ENCODE peak calls at places on chromosomes 1 and 21, in five cellular contexts. I, G, H, K and A are unnamed samples.

GRCh38 chr1:245874942-245875580 is 632.0 kb downstream of the SMYD3 start:
- DNase-seq in I (peak; percentile 92), G (no peak), H (no peak), K (no peak), A (no peak)

GRCh38 chr1:15212216-15212988 is 34.6 kb upstream of the FHAD1 start:
- DNase-seq in I (no peak), G (no peak), H (no peak), K (no peak), A (no peak)

GRCh38 chr21:33433425-33434114 is 30.4 kb downstream of the IFNGR2 start:
- DNase-seq in I (no peak), G (no peak), H (no peak), K (no peak), A (no peak)

GRCh38 chr1:194533641-194534040 is 1347.2 kb upstream of the B3GALT2 start:
- DNase-seq in I (no peak), G (peak; percentile 9), H (no peak), K (no peak), A (no peak)

GRCh38 chr1:226945106-226945857 is 5.2 kb downstream of the COQ8A start:
- DNase-seq in I (peak; percentile 30), G (no peak), H (no peak), K (peak; percentile 85), A (peak; percentile 41)

GRCh38 chr1:62784509-62785365 is 805 bp downstream of the ATG4C start:
- DNase-seq in I (peak; percentile 24), G (peak; percentile 10), H (no peak), K (no peak), A (no peak)

GRCh38 chr1:215600258-215600792 is 33.2 kb downstream of the KCTD3 start:
- DNase-seq in I (no peak), G (no peak), H (no peak), K (no peak), A (no peak)

GRCh38 chr1:2431095-2431494 is 18.7 kb upstream of the PEX10 start:
- DNase-seq in I (no peak), G (no peak), H (no peak), K (no peak), A (no peak)

GRCh38 chr1:42319128-42319851 is 15.7 kb downstream of the FOXJ3 start:
- DNase-seq in I (no peak), G (no peak), H (no peak), K (no peak), A (no peak)

GRCh38 chr21:34126269-34126668 is 52.9 kb downstream of the MRPS6 start:
- DNase-seq in I (no peak), G (no peak), H (no peak), K (no peak), A (peak; percentile 41)

GRCh38 chr1:13661539-13661938 is 38.4 kb upstream of the PRDM2 start:
- DNase-seq in I (no peak), G (no peak), H (no peak), K (no peak), A (no peak)

GRCh38 chr1:231395051-231395995 is 26.8 kb downstream of the EGLN1 start:
- DNase-seq in I (no peak), G (peak; percentile 91), H (no peak), K (peak; percentile 74), A (no peak)

GRCh38 chr1:12454406-12455391 is 163.3 kb downstream of the DHRS3 start:
- DNase-seq in I (peak; percentile 57), G (peak; percentile 24), H (no peak), K (no peak), A (no peak)

GRCh38 chr1:39258146-39258924 is 53.8 kb downstream of the MACF1 start:
- DNase-seq in I (peak; percentile 78), G (peak; percentile 64), H (no peak), K (peak; percentile 65), A (peak; percentile 89)

GRCh38 chr1:2413495-2414296 is 1.3 kb upstream of the PEX10 start:
- DNase-seq in I (peak; percentile 62), G (peak; percentile 42), H (no peak), K (peak; percentile 66), A (peak; percentile 38)

GRCh38 chr1:227136210-227136609 is 182.1 kb downstream of the CDC42BPA start:
- DNase-seq in I (no peak), G (no peak), H (no peak), K (no peak), A (no peak)

GRCh38 chr1:207336559-207337467 is 15.3 kb downstream of the CD55 start:
- DNase-seq in I (no peak), G (peak; percentile 77), H (peak; percentile 91), K (peak; percentile 58), A (no peak)

GRCh38 chr1:119373465-119373864 is 4.9 kb downstream of the HAO2 start:
- DNase-seq in I (no peak), G (peak; percentile 24), H (no peak), K (no peak), A (no peak)

GRCh38 chr21:29673096-29673610 is 266.6 kb downstream of the GRIK1 start:
- DNase-seq in I (no peak), G (no peak), H (no peak), K (no peak), A (no peak)

GRCh38 chr1:41537257-41537656 is 52.8 kb upstream of the EDN2 start:
- DNase-seq in I (no peak), G (no peak), H (no peak), K (no peak), A (no peak)

GRCh38 chr1:59596432-59596831 is 218.3 kb upstream of the HOOK1 start:
- DNase-seq in I (no peak), G (peak; percentile 16), H (no peak), K (no peak), A (no peak)

GRCh38 chr1:8986814-8987190 is 39.4 kb downstream of the SLC2A7 start:
- DNase-seq in I (no peak), G (no peak), H (no peak), K (no peak), A (no peak)

GRCh38 chr1:53949023-53949611 is 3.0 kb downstream of the LRRC42 start:
- DNase-seq in I (peak; percentile 74), G (peak; percentile 47), H (no peak), K (peak; percentile 65), A (peak; percentile 86)

DNA sequence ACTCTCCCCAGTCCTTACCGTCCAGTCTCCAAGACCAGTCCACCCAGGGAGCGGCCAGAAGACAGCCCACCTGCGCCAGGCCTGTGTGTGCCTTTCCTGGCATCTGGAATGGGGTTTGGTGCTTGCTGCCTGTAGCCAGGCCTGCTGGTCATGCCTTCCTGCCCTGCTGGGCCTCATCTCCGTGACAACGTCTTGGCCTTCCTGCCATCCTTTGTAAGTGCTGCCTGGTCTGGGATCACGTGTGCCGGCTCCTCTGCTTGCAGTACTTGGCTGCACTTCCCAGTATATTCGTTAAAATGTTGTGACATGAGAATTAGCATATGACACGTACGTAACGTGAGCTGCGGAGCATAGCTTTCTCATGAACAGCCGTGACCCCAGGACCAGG is 145.3 kb upstream of the COL6A1 start:
- DNase-seq in I (no peak), G (no peak), H (no peak), K (no peak), A (no peak)
- TF ChIP-seq JUNB in I (no peak), G (no peak), H (no peak), K (no peak), A (no peak)

GRCh38 chr1:21517161-21517589 is 8.0 kb downstream of the ALPL start:
- DNase-seq in I (no peak), G (no peak), H (no peak), K (peak; percentile 64), A (no peak)
- TF ChIP-seq JUNB in I (no peak), G (no peak), H (no peak), K (no peak), A (no peak)

DNA sequence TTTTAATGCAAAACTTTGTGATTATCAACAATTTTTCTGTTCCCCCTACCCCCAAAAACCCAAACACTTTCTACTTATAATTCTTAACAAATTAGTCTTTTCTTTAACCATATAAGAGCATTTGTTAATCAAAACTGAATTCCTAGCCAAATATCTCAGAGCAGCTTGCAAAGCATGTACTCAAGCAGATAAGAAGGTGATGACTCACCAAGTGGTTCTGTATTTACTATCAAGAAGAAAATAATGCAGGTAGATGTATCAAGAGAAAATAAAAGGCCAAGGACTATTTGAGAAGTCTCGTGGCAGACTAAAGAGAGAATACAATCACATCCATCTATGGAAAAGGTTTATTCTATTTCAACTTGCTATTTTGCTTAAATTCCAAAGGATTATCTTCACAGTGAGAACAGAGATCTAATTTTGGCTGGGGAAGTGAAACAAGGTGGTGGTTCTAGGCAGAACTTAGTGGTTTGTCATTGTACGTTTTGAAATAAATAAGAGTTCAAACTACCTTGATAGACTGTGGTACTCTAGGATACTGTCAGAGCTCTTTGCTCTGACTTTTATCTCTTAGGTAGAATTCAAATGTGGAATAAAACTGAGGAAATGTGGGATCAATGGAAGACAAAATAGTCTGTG is 94.7 kb upstream of the NRIP1 start:
- DNase-seq in I (no peak), G (no peak), H (no peak), K (no peak), A (no peak)
- TF ChIP-seq JUNB in I (no peak), G (no peak), H (no peak), K (no peak), A (no peak)

GRCh38 chr21:36747815-36748381 is 49.0 kb downstream of the SIM2 start:
- DNase-seq in I (peak; percentile 70), G (no peak), H (no peak), K (peak; percentile 23), A (peak; percentile 85)
- TF ChIP-seq JUNB in I (no peak), G (no peak), H (no peak), K (no peak), A (no peak)

GRCh38 chr21:42151148-42152074 is 67.5 kb upstream of the ABCG1 start:
- DNase-seq in I (no peak), G (no peak), H (no peak), K (no peak), A (no peak)
- TF ChIP-seq JUNB in I (no peak), G (no peak), H (no peak), K (no peak), A (no peak)